ENCODE peak calls at places on chromosomes 4 and X, in four cellular contexts. B is esophagus squamous epithelium, J is right atrium auricular region, Y is colonic mucosa. R is an unnamed sample. For H3K36me3, the result is how much of the 10 kb centered on the place peaks cover.

GRCh38 chr4:181582595-181582994 is 660.6 kb upstream of the TENM3 start:
- DNase-seq in B (no peak), J (no peak), Y (no peak), R (no peak)

GRCh38 chrX:10797493-10797892 is 177.1 kb upstream of the MID1 start:
- DNase-seq in B (no peak), J (no peak), Y (no peak), R (no peak)

GRCh38 chr4:150283689-150284088 is 205.4 kb downstream of the DCLK2 start:
- DNase-seq in B (no peak), J (no peak), Y (no peak), R (no peak)

GRCh38 chr4:142818009-142818408 is 28.1 kb downstream of the INPP4B start:
- DNase-seq in B (no peak), J (no peak), Y (no peak), R (no peak)

GRCh38 chrX:123308663-123309062 is 124.6 kb downstream of the GRIA3 start:
- DNase-seq in B (no peak), J (no peak), Y (no peak), R (no peak)

GRCh38 chrX:14228611-14229010 is 198.9 kb upstream of the GEMIN8 start:
- DNase-seq in B (no peak), J (no peak), Y (no peak), R (no peak)

GRCh38 chr4:73422458-73422752 is 13.6 kb upstream of the AFP start:
- DNase-seq in B (no peak), J (no peak), Y (no peak), R (no peak)

GRCh38 chr4:166045457-166045856 is 172.4 kb downstream of the TLL1 start:
- DNase-seq in B (no peak), J (no peak), Y (no peak), R (no peak)

GRCh38 chrX:9338986-9339385 is 125.9 kb upstream of the TBL1X start:
- DNase-seq in B (no peak), J (no peak), Y (no peak), R (no peak)

DNA sequence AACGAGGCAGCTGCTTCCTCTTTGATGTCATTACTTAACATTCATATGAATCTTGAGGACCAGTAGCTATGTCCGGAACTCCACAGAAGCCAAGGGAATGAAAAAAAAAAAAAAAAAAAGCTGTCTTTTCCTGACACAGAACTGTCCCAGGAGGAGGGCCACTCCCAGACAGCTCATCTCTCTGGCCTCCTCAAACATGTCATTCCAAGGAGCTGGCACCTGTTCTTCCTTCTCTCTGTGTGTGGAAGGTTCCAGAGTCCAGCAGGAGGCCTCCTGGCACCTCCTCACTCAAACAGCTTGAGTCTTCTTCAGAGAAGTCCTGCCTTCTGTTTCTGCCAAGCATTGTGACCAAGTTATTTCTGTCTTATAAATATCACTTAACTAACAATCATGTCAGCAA is 458.5 kb downstream of the AFF2 start:
- DNase-seq in B (no peak), J (no peak), Y (no peak), R (no peak)
- H3K36me3 ChIP-seq in B (under half), J (under half), Y (under half), R (under half)

GRCh38 chrX:71244359-71245128 is 9.4 kb downstream of the ZMYM3 start:
- DNase-seq in B (no peak), J (no peak), Y (no peak), R (no peak)

GRCh38 chrX:71250856-71251255 is 3.1 kb downstream of the ZMYM3 start:
- DNase-seq in B (no peak), J (no peak), Y (no peak), R (no peak)

DNA sequence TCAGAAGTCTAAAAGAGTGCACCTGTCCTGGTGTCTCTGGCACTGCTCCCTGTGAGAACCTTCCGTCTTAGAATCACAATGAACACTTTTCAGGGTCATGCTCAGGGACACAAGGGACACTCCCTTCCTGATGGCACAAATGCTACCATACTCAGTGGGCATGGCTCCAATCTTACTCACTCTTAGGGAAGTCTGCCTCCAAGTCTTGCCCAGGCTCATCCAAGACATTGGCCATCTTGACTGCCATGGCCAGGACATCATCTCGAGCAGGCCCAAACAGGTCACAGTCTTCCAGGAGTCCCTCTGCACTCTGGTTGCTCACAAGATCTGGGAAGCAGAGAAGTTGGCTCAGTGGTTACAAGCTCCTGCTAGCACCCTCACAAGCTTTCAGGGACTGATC is 8.8 kb downstream of the ZMYM3 start:
- DNase-seq in B (no peak), J (no peak), Y (no peak), R (no peak)
- H3K36me3 ChIP-seq in B (under half), J (under half), Y (under half), R (under half)

DNA sequence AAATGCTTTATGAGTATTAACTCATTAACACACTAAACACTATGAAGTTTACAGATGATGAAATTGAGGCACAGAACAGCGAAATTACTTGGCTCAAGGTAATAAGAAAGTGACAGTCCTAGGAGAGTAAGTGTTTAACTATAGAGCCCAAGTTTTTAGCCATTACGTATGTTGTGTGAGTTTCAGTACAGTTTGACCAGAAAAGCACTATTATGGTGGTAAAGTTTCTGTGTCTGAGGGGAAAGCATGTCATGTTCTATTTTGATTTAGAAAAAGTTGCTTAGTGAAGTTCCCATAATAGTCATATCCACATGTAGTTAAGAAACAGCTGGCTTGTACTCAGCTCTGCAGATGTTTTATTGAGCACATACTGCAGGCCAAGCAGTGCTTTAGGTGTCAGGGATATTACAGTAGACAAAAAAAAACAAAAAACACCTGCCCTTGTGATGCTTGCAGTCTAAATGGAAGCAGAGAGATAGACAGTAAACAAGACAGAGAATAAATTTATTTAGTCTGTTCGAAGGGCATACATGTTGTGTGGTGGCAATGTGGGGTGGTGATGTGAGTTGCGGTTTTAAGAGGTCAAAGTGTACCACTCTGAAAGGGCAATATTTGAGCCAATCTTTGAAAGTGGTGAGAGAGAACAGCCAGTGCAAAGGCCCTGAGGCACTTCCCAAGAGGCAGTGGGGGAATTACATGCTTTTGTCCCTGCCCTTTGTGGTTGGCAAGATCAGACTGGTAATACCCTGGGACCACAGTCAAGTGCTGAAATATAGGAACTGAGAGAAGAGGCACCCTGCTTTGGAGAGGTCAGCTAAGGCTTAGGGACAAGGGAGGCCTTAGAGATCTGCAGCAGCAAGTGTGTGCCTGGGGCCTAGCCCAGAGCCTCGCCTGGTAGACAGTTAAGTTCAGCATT is 6.2 kb downstream of the TMEM131L start:
- DNase-seq in B (no peak), J (no peak), Y (no peak), R (no peak)
- H3K36me3 ChIP-seq in B (under half), J (under half), Y (under half), R (under half)

GRCh38 chrX:131975851-131976250 is 47.3 kb upstream of the STK26 start:
- DNase-seq in B (no peak), J (no peak), Y (no peak), R (no peak)

GRCh38 chrX:131970347-131970746 is 52.8 kb upstream of the STK26 start:
- DNase-seq in B (no peak), J (no peak), Y (no peak), R (no peak)
- H3K36me3 ChIP-seq in B (under half), J (under half), Y (under half), R (under half)

GRCh38 chrX:1395646-1396216 is 3.8 kb upstream of the SLC25A6 start:
- DNase-seq in B (no peak), J (no peak), Y (no peak), R (no peak)

GRCh38 chrX:1397001-1397400 is 5.1 kb upstream of the SLC25A6 start:
- DNase-seq in B (no peak), J (no peak), Y (no peak), R (peak)

GRCh38 chrX:1398431-1399340 is 6.8 kb upstream of the SLC25A6 start:
- DNase-seq in B (no peak), J (no peak), Y (no peak), R (no peak)

GRCh38 chrX:1394731-1395501 is 3.0 kb upstream of the SLC25A6 start:
- DNase-seq in B (no peak), J (no peak), Y (no peak), R (peak)

GRCh38 chrX:1397441-1397840 is 5.5 kb upstream of the SLC25A6 start:
- DNase-seq in B (no peak), J (no peak), Y (no peak), R (no peak)
- H3K36me3 ChIP-seq in B (under half), J (under half), Y (under half), R (under half)

GRCh38 chrX:43510194-43510593 is 145.9 kb upstream of the MAOA start:
- DNase-seq in B (no peak), J (no peak), Y (no peak), R (no peak)
- H3K36me3 ChIP-seq in B (under half), J (under half), Y (under half), R (under half)